ENCODE peak calls at places on chromosome 7, in five cellular contexts. Y is endothelial cell of umbilical vein, X is HCT116, Q is H1, W is A549. G is an unnamed sample.

GRCh38 chr7:105680505-105681187 is 99.4 kb upstream of the EFCAB10 start:
- DNase-seq in Y (no peak), X (no peak), Q (no peak), W (no peak), G (no peak)

GRCh38 chr7:135900186-135900585 is 77.0 kb downstream of the MTPN start:
- DNase-seq in Y (no peak), X (no peak), Q (no peak), W (no peak), G (no peak)

GRCh38 chr7:5283421-5284303 is 919 bp downstream of the SLC29A4 start:
- DNase-seq in Y (no peak), X (no peak), Q (no peak), W (peak), G (peak)

GRCh38 chr7:55063036-55063435 is 44.2 kb downstream of the EGFR start:
- DNase-seq in Y (no peak), X (no peak), Q (no peak), W (no peak), G (no peak)

GRCh38 chr7:45123913-45124312 is 12.4 kb upstream of the TBRG4 start:
- DNase-seq in Y (no peak), X (no peak), Q (no peak), W (no peak), G (no peak)

GRCh38 chr7:148514236-148514635 is 76.3 kb upstream of the C7orf33 start:
- DNase-seq in Y (no peak), X (no peak), Q (no peak), W (no peak), G (no peak)

GRCh38 chr7:154931906-154932305 is 71.0 kb downstream of the PAXIP1 start:
- DNase-seq in Y (no peak), X (no peak), Q (no peak), W (no peak), G (no peak)

GRCh38 chr7:73631558-73631957 is 7.2 kb upstream of the MLXIPL start:
- DNase-seq in Y (no peak), X (no peak), Q (no peak), W (no peak), G (no peak)

GRCh38 chr7:54860003-54860775 is 101.2 kb upstream of the SEC61G start:
- DNase-seq in Y (no peak), X (no peak), Q (no peak), W (no peak), G (no peak)

GRCh38 chr7:54015251-54015650 is 526.9 kb upstream of the VSTM2A start:
- DNase-seq in Y (no peak), X (no peak), Q (no peak), W (no peak), G (no peak)

GRCh38 chr7:48147078-48147591 is 24.1 kb upstream of the ABCA13 start:
- DNase-seq in Y (no peak), X (no peak), Q (no peak), W (no peak), G (no peak)

GRCh38 chr7:150325110-150325611 is 1.8 kb upstream of the ACTR3C start:
- DNase-seq in Y (no peak), X (no peak), Q (no peak), W (no peak), G (no peak)

GRCh38 chr7:25031007-25031406 is 51.0 kb upstream of the OSBPL3 start:
- DNase-seq in Y (no peak), X (no peak), Q (no peak), W (no peak), G (no peak)

GRCh38 chr7:105890290-105890997 is 14.0 kb upstream of the ATXN7L1 start:
- DNase-seq in Y (no peak), X (no peak), Q (no peak), W (no peak), G (no peak)

GRCh38 chr7:6443372-6443941 is 4.3 kb downstream of the DAGLB start:
- DNase-seq in Y (peak), X (peak), Q (no peak), W (peak), G (no peak)

GRCh38 chr7:148503900-148504487 is 86.6 kb upstream of the C7orf33 start:
- DNase-seq in Y (peak), X (peak), Q (no peak), W (peak), G (peak)

GRCh38 chr7:159027803-159028455 is 116.7 kb downstream of the VIPR2 start:
- DNase-seq in Y (no peak), X (no peak), Q (no peak), W (no peak), G (no peak)

GRCh38 chr7:133091943-133092464 is 10.1 kb upstream of the CHCHD3 start:
- DNase-seq in Y (no peak), X (no peak), Q (no peak), W (no peak), G (no peak)

GRCh38 chr7:21370283-21370982 is 57.5 kb upstream of the SP4 start:
- DNase-seq in Y (no peak), X (no peak), Q (no peak), W (no peak), G (no peak)

GRCh38 chr7:5139998-5140397 is 50.0 kb upstream of the WIPI2 start:
- DNase-seq in Y (peak), X (peak), Q (no peak), W (no peak), G (peak)

GRCh38 chr7:129959480-129960332 is 6.9 kb upstream of the UBE2H start:
- DNase-seq in Y (peak), X (no peak), Q (no peak), W (no peak), G (no peak)

GRCh38 chr7:129952653-129953560 is at the start of gene UBE2H:
- DNase-seq in Y (peak), X (peak), Q (peak), W (peak), G (peak)

GRCh38 chr7:129955993-129956543 is 3.3 kb upstream of the UBE2H start:
- DNase-seq in Y (no peak), X (no peak), Q (no peak), W (no peak), G (no peak)

GRCh38 chr7:129958643-129959479 is 6.1 kb upstream of the UBE2H start:
- DNase-seq in Y (peak), X (peak), Q (no peak), W (peak), G (peak)
- TF ChIP-seq MAX in Y (peak), X (peak), Q (no peak), W (peak), G (peak)

DNA sequence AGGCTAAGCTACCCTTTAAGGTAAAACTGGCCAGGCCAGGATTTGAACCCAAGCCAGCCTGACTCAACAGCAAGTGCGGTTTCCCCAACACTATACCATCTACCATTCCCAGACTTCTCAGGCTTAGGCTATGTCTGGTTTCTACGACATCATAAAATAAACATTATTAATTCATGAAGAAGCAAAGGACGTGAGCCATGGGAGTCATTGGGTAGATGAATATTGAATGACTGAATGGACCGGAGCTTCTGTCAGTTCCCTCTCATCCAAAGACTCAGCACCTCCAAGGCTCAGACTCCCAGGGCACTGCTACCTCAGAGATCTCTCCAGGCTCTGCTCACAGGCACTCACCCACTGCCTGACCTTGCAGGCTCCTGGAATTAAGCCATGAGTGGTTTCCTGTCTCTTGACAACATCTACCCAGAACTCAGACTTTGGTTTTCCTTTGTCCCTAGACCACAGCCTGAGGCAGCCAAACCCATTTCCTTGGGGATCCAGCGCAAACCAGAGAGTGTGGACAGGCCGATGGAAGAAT is 64.6 kb upstream of the STEAP1B start:
- DNase-seq in Y (peak), X (no peak), Q (no peak), W (no peak), G (no peak)
- TF ChIP-seq MAX in Y (no peak), X (no peak), Q (no peak), W (no peak), G (no peak)

GRCh38 chr7:28755255-28755654 is 202.9 kb downstream of the TRIL start:
- DNase-seq in Y (no peak), X (no peak), Q (no peak), W (no peak), G (no peak)

GRCh38 chr7:28758186-28758585 is 199.9 kb downstream of the TRIL start:
- DNase-seq in Y (no peak), X (no peak), Q (no peak), W (no peak), G (no peak)

GRCh38 chr7:28750981-28751380 is 207.1 kb downstream of the TRIL start:
- DNase-seq in Y (no peak), X (no peak), Q (no peak), W (no peak), G (no peak)

GRCh38 chr7:28749673-28750072 is 208.5 kb downstream of the TRIL start:
- DNase-seq in Y (no peak), X (no peak), Q (no peak), W (no peak), G (no peak)

DNA sequence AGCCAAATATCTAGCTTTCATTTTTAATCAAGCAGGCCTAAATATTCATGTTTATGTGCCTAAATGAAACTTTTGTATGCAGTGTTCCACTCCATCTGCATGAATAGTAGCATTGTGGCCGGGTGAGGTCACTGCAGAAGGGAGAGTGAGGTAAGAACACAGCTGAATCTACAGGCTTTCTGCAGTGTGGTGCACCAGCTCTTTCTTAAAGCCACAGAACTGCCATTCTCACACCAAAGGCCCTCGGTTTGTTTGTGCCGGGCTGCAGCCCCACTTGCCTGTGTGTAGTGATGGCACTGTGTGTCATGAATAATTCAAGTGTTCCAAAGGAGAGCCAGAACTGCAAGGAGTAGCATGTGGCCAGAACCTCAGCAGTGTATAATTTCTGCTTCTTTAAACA is 204.1 kb downstream of the TRIL start:
- DNase-seq in Y (no peak), X (no peak), Q (no peak), W (peak), G (no peak)
- TF ChIP-seq MAX in Y (no peak), X (no peak), Q (no peak), W (no peak), G (peak)

DNA sequence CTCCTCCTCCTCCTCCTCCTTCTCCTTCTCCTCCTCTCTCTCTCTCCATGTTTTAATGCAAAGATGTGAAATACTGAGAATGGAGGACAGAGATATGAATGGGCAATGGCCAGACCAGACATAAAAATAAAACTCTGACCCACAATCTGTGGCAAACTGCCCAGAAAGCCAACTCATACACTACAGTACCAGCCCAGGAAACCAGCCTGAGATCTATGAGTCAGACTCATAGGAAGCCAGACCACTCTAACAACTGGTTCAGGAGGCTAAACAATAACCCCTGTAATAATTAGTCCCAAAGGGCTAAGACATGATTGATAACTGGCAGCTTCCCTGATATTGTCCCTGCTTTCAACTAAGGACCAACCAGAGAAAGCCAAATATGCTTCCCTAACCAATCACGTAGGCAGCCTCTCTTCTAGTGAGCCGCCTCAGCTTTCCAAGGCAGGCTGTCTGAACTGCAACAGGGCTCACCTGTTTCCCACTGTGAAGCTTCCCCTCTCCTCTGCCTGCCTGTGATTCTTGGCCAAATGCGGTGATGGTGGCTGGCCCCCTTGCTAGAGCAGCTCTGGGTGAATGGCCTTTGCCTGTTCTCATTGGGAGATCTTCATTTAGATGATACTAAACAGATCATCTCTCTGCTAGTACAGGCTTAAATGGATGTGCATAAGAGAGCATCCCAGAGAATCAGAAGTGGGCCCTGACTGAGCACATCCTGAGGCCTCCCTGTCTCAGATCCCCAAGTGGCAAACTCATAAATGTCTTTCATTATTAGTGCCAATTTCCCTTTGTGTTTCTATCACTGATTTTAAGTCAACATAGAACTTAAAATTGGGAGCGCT is 817.6 kb downstream of the TNS3 start:
- DNase-seq in Y (peak), X (peak), Q (no peak), W (peak), G (no peak)
- TF ChIP-seq MAX in Y (no peak), X (peak), Q (no peak), W (no peak), G (peak)

G was measured in SK-N-SH.